ENCODE peak calls at places on chromosomes 11 and 22, in eight cellular contexts. One of them, this sample, is unnamed.

GRCh38 chr11:66904561-66904960 is 47.7 kb downstream of the LRFN4 start:
- DNase-seq in mesendoderm: no peak
- DNase-seq in C1 segment of cervical spinal cord: no peak
- DNase-seq in tibial artery: no peak
- DNase-seq in right lobe of liver: no peak
- DNase-seq in NCI-H460: no peak
- DNase-seq in aorta: no peak
- DNase-seq in CD8-positive, alpha-beta T cell: no peak
- DNase-seq in this sample: no peak

GRCh38 chr22:46726066-46726985 is 11.7 kb downstream of the CERK start:
- DNase-seq in mesendoderm: no peak
- DNase-seq in C1 segment of cervical spinal cord: no peak
- DNase-seq in tibial artery: no peak
- DNase-seq in right lobe of liver: peak
- DNase-seq in NCI-H460: no peak
- DNase-seq in aorta: no peak
- DNase-seq in CD8-positive, alpha-beta T cell: no peak
- DNase-seq in this sample: no peak

GRCh38 chr22:45155050-45155840 is 8.5 kb upstream of the NUP50 start:
- DNase-seq in mesendoderm: no peak
- DNase-seq in C1 segment of cervical spinal cord: no peak
- DNase-seq in tibial artery: no peak
- DNase-seq in right lobe of liver: no peak
- DNase-seq in NCI-H460: no peak
- DNase-seq in aorta: no peak
- DNase-seq in CD8-positive, alpha-beta T cell: no peak
- DNase-seq in this sample: no peak

GRCh38 chr22:50105529-50106100 is 15.8 kb downstream of the MOV10L1 start:
- DNase-seq in mesendoderm: no peak
- DNase-seq in C1 segment of cervical spinal cord: no peak
- DNase-seq in tibial artery: no peak
- DNase-seq in right lobe of liver: no peak
- DNase-seq in NCI-H460: no peak
- DNase-seq in aorta: no peak
- DNase-seq in CD8-positive, alpha-beta T cell: no peak
- DNase-seq in this sample: no peak

GRCh38 chr22:40044870-40045834 is 50.4 kb downstream of the FAM83F start:
- DNase-seq in mesendoderm: peak
- DNase-seq in C1 segment of cervical spinal cord: peak
- DNase-seq in tibial artery: no peak
- DNase-seq in right lobe of liver: peak
- DNase-seq in NCI-H460: no peak
- DNase-seq in aorta: peak
- DNase-seq in CD8-positive, alpha-beta T cell: peak
- DNase-seq in this sample: peak

GRCh38 chr22:26134654-26135330 is 34.5 kb upstream of the SEZ6L start:
- DNase-seq in mesendoderm: peak
- DNase-seq in C1 segment of cervical spinal cord: no peak
- DNase-seq in tibial artery: no peak
- DNase-seq in right lobe of liver: no peak
- DNase-seq in NCI-H460: no peak
- DNase-seq in aorta: no peak
- DNase-seq in CD8-positive, alpha-beta T cell: no peak
- DNase-seq in this sample: no peak

GRCh38 chr22:30943368-30943767 is 25.2 kb downstream of the MORC2 start:
- DNase-seq in mesendoderm: no peak
- DNase-seq in C1 segment of cervical spinal cord: no peak
- DNase-seq in tibial artery: no peak
- DNase-seq in right lobe of liver: no peak
- DNase-seq in NCI-H460: no peak
- DNase-seq in aorta: no peak
- DNase-seq in CD8-positive, alpha-beta T cell: peak
- DNase-seq in this sample: peak

GRCh38 chr22:32562396-32562795 is 87.8 kb downstream of the FBXO7 start:
- DNase-seq in mesendoderm: no peak
- DNase-seq in C1 segment of cervical spinal cord: no peak
- DNase-seq in tibial artery: no peak
- DNase-seq in right lobe of liver: no peak
- DNase-seq in NCI-H460: no peak
- DNase-seq in aorta: no peak
- DNase-seq in CD8-positive, alpha-beta T cell: no peak
- DNase-seq in this sample: no peak

GRCh38 chr11:13667245-13667644 is 1.2 kb upstream of the FAR1 start:
- DNase-seq in mesendoderm: no peak
- DNase-seq in C1 segment of cervical spinal cord: no peak
- DNase-seq in tibial artery: no peak
- DNase-seq in right lobe of liver: no peak
- DNase-seq in NCI-H460: no peak
- DNase-seq in aorta: no peak
- DNase-seq in CD8-positive, alpha-beta T cell: no peak
- DNase-seq in this sample: no peak

GRCh38 chr11:70650075-70650909 is 252.0 kb downstream of the CTTN start:
- DNase-seq in mesendoderm: peak
- DNase-seq in C1 segment of cervical spinal cord: peak
- DNase-seq in tibial artery: no peak
- DNase-seq in right lobe of liver: peak
- DNase-seq in NCI-H460: peak
- DNase-seq in aorta: no peak
- DNase-seq in CD8-positive, alpha-beta T cell: peak
- DNase-seq in this sample: peak

GRCh38 chr22:28052818-28053217 is 133.8 kb upstream of the PITPNB start:
- DNase-seq in mesendoderm: no peak
- DNase-seq in C1 segment of cervical spinal cord: no peak
- DNase-seq in tibial artery: no peak
- DNase-seq in right lobe of liver: no peak
- DNase-seq in NCI-H460: no peak
- DNase-seq in aorta: no peak
- DNase-seq in CD8-positive, alpha-beta T cell: no peak
- DNase-seq in this sample: no peak

GRCh38 chr11:123357990-123358827 is 71.9 kb upstream of the GRAMD1B start:
- DNase-seq in mesendoderm: peak
- DNase-seq in C1 segment of cervical spinal cord: no peak
- DNase-seq in tibial artery: no peak
- DNase-seq in right lobe of liver: no peak
- DNase-seq in NCI-H460: no peak
- DNase-seq in aorta: no peak
- DNase-seq in CD8-positive, alpha-beta T cell: no peak
- DNase-seq in this sample: no peak

GRCh38 chr11:102783720-102784119 is 3.3 kb upstream of the MMP10 start:
- DNase-seq in mesendoderm: no peak
- DNase-seq in C1 segment of cervical spinal cord: no peak
- DNase-seq in tibial artery: no peak
- DNase-seq in right lobe of liver: no peak
- DNase-seq in NCI-H460: no peak
- DNase-seq in aorta: no peak
- DNase-seq in CD8-positive, alpha-beta T cell: no peak
- DNase-seq in this sample: no peak

GRCh38 chr11:33478111-33478573 is 221.0 kb downstream of the HIPK3 start:
- DNase-seq in mesendoderm: no peak
- DNase-seq in C1 segment of cervical spinal cord: no peak
- DNase-seq in tibial artery: no peak
- DNase-seq in right lobe of liver: peak
- DNase-seq in NCI-H460: no peak
- DNase-seq in aorta: no peak
- DNase-seq in CD8-positive, alpha-beta T cell: no peak
- DNase-seq in this sample: no peak

GRCh38 chr11:70572974-70573260 is 174.6 kb downstream of the CTTN start:
- DNase-seq in mesendoderm: no peak
- DNase-seq in C1 segment of cervical spinal cord: no peak
- DNase-seq in tibial artery: no peak
- DNase-seq in right lobe of liver: no peak
- DNase-seq in NCI-H460: no peak
- DNase-seq in aorta: peak
- DNase-seq in CD8-positive, alpha-beta T cell: no peak
- DNase-seq in this sample: no peak

GRCh38 chr11:68371176-68372041 is 59.0 kb downstream of the LRP5 start:
- DNase-seq in mesendoderm: no peak
- DNase-seq in C1 segment of cervical spinal cord: no peak
- DNase-seq in tibial artery: peak
- DNase-seq in right lobe of liver: peak
- DNase-seq in NCI-H460: no peak
- DNase-seq in aorta: peak
- DNase-seq in CD8-positive, alpha-beta T cell: no peak
- DNase-seq in this sample: no peak

GRCh38 chr11:61071208-61071681 is 31.0 kb upstream of the CD5 start:
- DNase-seq in mesendoderm: no peak
- DNase-seq in C1 segment of cervical spinal cord: no peak
- DNase-seq in tibial artery: no peak
- DNase-seq in right lobe of liver: no peak
- DNase-seq in NCI-H460: no peak
- DNase-seq in aorta: no peak
- DNase-seq in CD8-positive, alpha-beta T cell: peak
- DNase-seq in this sample: peak

This sample was measured in T-cell.